ENCODE peak calls at places on chromosome 13, in eight cellular contexts. Q is cardiac muscle cell; H is mucosa of descending colon; G is psoas muscle; Y is CD4-positive, CD25-positive, alpha-beta regulatory T cell; W is tibial nerve; U is iPS DF 6.9; O is NCI-H2227 treated with DMSO at 0.1 percent for 48 hours. S is an unnamed sample.

GRCh38 chr13:76397413-76397812 is 488.8 kb downstream of the KCTD12 start:
- DNase-seq in G (no peak), U (no peak), W (no peak), H (no peak), Y (peak; percentile 15), Q (no peak), O (no peak), S (no peak)

GRCh38 chr13:97257800-97258799 is 36.0 kb downstream of the MBNL2 start:
- DNase-seq in W (no peak), Y (peak; percentile 45), O (no peak), H (no peak), Q (peak; percentile 96), G (peak; percentile 86), U (no peak), S (no peak)

GRCh38 chr13:49132479-49133002 is 87.6 kb upstream of the MLNR start:
- DNase-seq in H (no peak), O (no peak), Y (no peak), U (no peak), Q (no peak), G (no peak), W (no peak), S (no peak)

GRCh38 chr13:54953786-54954185 is 1925.2 kb downstream of the OLFM4 start:
- DNase-seq in Q (no peak), H (no peak), Y (no peak), G (no peak), W (no peak), O (no peak), U (no peak), S (no peak)

GRCh38 chr13:111516712-111517640 is 196.5 kb downstream of the TEX29 start:
- DNase-seq in Y (no peak), Q (no peak), O (no peak), U (no peak), G (no peak), H (no peak), W (no peak), S (no peak)

GRCh38 chr13:111508902-111509509 is 188.6 kb downstream of the TEX29 start:
- DNase-seq in W (no peak), O (no peak), H (no peak), Q (no peak), U (no peak), G (no peak), Y (no peak), S (no peak)

GRCh38 chr13:110000534-110001345 is 214.4 kb upstream of the IRS2 start:
- DNase-seq in H (no peak), Y (no peak), W (no peak), O (no peak), U (no peak), G (no peak), Q (no peak), S (no peak)

GRCh38 chr13:76832258-76832988 is 53.8 kb downstream of the KCTD12 start:
- DNase-seq in W (no peak), H (peak; percentile 65), U (no peak), O (no peak), G (no peak), Q (no peak), Y (no peak), S (no peak)

GRCh38 chr13:42996584-42996983 is 4.5 kb upstream of the EPSTI1 start:
- DNase-seq in H (no peak), U (no peak), G (no peak), W (no peak), Q (peak; percentile 69), O (no peak), Y (peak; percentile 30), S (no peak)

GRCh38 chr13:23671367-23671766 is 101.2 kb downstream of the TNFRSF19 start:
- DNase-seq in Q (no peak), O (no peak), Y (no peak), G (no peak), H (no peak), U (no peak), W (no peak), S (no peak)

GRCh38 chr13:92804926-92805325 is 421.7 kb upstream of the GPC6 start:
- DNase-seq in U (no peak), W (no peak), G (no peak), H (no peak), Q (no peak), O (no peak), Y (no peak), S (no peak)

GRCh38 chr13:63041640-63042414 is 1626.2 kb upstream of the PCDH20 start:
- DNase-seq in O (no peak), G (no peak), Q (peak; percentile 6), W (no peak), H (no peak), U (no peak), Y (no peak), S (no peak)

GRCh38 chr13:110640591-110641029 is 25.3 kb downstream of the NAXD start:
- DNase-seq in H (no peak), U (no peak), O (no peak), G (peak; percentile 73), Y (no peak), W (no peak), Q (no peak), S (no peak)

GRCh38 chr13:98570929-98571372 is 6.0 kb downstream of the STK24 start:
- DNase-seq in Q (no peak), U (no peak), W (no peak), Y (peak; percentile 80), O (peak; percentile 8), G (no peak), H (peak; percentile 61), S (no peak)

GRCh38 chr13:44394649-44395048 is 21.0 kb downstream of the SERP2 start:
- DNase-seq in H (no peak), G (no peak), Q (no peak), Y (no peak), W (no peak), O (no peak), U (no peak), S (no peak)

GRCh38 chr13:43544011-43544410 is 242.8 kb downstream of the ENOX1 start:
- DNase-seq in U (no peak), G (no peak), Y (no peak), O (no peak), W (no peak), Q (peak; percentile 30), H (no peak), S (no peak)

GRCh38 chr13:113491418-113491883 is 940 bp upstream of the DCUN1D2 start:
- DNase-seq in O (no peak), Y (no peak), U (no peak), G (peak; percentile 67), W (no peak), Q (peak; percentile 23), H (peak; percentile 30), S (no peak)

GRCh38 chr13:108272333-108272732 is 2.8 kb downstream of the TNFSF13B start:
- DNase-seq in U (no peak), O (no peak), Y (no peak), Q (no peak), G (no peak), H (no peak), W (no peak), S (no peak)

GRCh38 chr13:48201044-48201443 is 32.0 kb upstream of the ITM2B start:
- DNase-seq in O (no peak), G (no peak), Q (no peak), U (no peak), Y (no peak), W (no peak), H (peak; percentile 74), S (no peak)

GRCh38 chr13:33352023-33352422 is 66.5 kb upstream of the STARD13 start:
- DNase-seq in Q (no peak), H (peak; percentile 24), U (no peak), G (no peak), O (no peak), Y (no peak), W (no peak), S (no peak)